ENCODE peak calls at places on chromosome 4, in seven cellular contexts. One of them, this sample, is unnamed.
A peak's percentile ranks its signal among the peaks of the same experiment; 100 is the strongest.

GRCh38 chr4:15381806-15382338 is 46.0 kb upstream of the C1QTNF7 start:
- DNase-seq in cardiac fibroblast: no peak
- DNase-seq in AG09309: no peak
- DNase-seq in NCI-H2029: no peak
- DNase-seq in AG08395: no peak
- DNase-seq in vagina: no peak
- DNase-seq in NCI-H1417: no peak
- DNase-seq in this sample: no peak

GRCh38 chr4:57342406-57342805 is 232.2 kb upstream of the IGFBP7 start:
- DNase-seq in cardiac fibroblast: peak; percentile 16
- DNase-seq in AG09309: peak; percentile 21
- DNase-seq in NCI-H2029: no peak
- DNase-seq in AG08395: no peak
- DNase-seq in vagina: no peak
- DNase-seq in NCI-H1417: no peak
- DNase-seq in this sample: no peak

GRCh38 chr4:140359571-140360427 is 13.6 kb upstream of the SCOC start:
- DNase-seq in cardiac fibroblast: peak; percentile 84
- DNase-seq in AG09309: peak; percentile 14
- DNase-seq in NCI-H2029: peak; percentile 83
- DNase-seq in AG08395: peak; percentile 62
- DNase-seq in vagina: no peak
- DNase-seq in NCI-H1417: peak; percentile 85
- DNase-seq in this sample: peak; percentile 85

GRCh38 chr4:107351196-107351595 is 315.1 kb upstream of the DKK2 start:
- DNase-seq in cardiac fibroblast: no peak
- DNase-seq in AG09309: no peak
- DNase-seq in NCI-H2029: no peak
- DNase-seq in AG08395: no peak
- DNase-seq in vagina: no peak
- DNase-seq in NCI-H1417: no peak
- DNase-seq in this sample: no peak

GRCh38 chr4:149486861-149487260 is 328.8 kb downstream of the IQCM start:
- DNase-seq in cardiac fibroblast: no peak
- DNase-seq in AG09309: no peak
- DNase-seq in NCI-H2029: no peak
- DNase-seq in AG08395: no peak
- DNase-seq in vagina: no peak
- DNase-seq in NCI-H1417: no peak
- DNase-seq in this sample: no peak

GRCh38 chr4:143346208-143346607 is 9.5 kb downstream of the GAB1 start:
- DNase-seq in cardiac fibroblast: no peak
- DNase-seq in AG09309: no peak
- DNase-seq in NCI-H2029: no peak
- DNase-seq in AG08395: no peak
- DNase-seq in vagina: no peak
- DNase-seq in NCI-H1417: no peak
- DNase-seq in this sample: no peak

GRCh38 chr4:76533314-76533713 is 98.3 kb downstream of the SHROOM3 start:
- DNase-seq in cardiac fibroblast: no peak
- DNase-seq in AG09309: no peak
- DNase-seq in NCI-H2029: no peak
- DNase-seq in AG08395: no peak
- DNase-seq in vagina: no peak
- DNase-seq in NCI-H1417: no peak
- DNase-seq in this sample: no peak

GRCh38 chr4:1771555-1772305 is 21.4 kb upstream of the FGFR3 start:
- DNase-seq in cardiac fibroblast: no peak
- DNase-seq in AG09309: no peak
- DNase-seq in NCI-H2029: no peak
- DNase-seq in AG08395: no peak
- DNase-seq in vagina: no peak
- DNase-seq in NCI-H1417: no peak
- DNase-seq in this sample: no peak

GRCh38 chr4:87422104-87423052 is at the start of gene NUDT9:
- DNase-seq in cardiac fibroblast: peak; percentile 96
- DNase-seq in AG09309: peak; percentile 80
- DNase-seq in NCI-H2029: peak; percentile 86
- DNase-seq in AG08395: peak; percentile 93
- DNase-seq in vagina: no peak
- DNase-seq in NCI-H1417: peak; percentile 98
- DNase-seq in this sample: peak; percentile 95

GRCh38 chr4:136918772-136919171 is 613.5 kb downstream of the PCDH18 start:
- DNase-seq in cardiac fibroblast: no peak
- DNase-seq in AG09309: no peak
- DNase-seq in NCI-H2029: no peak
- DNase-seq in AG08395: no peak
- DNase-seq in vagina: no peak
- DNase-seq in NCI-H1417: no peak
- DNase-seq in this sample: no peak

GRCh38 chr4:110359076-110359475 is 116.9 kb upstream of the ENPEP start:
- DNase-seq in cardiac fibroblast: no peak
- DNase-seq in AG09309: no peak
- DNase-seq in NCI-H2029: no peak
- DNase-seq in AG08395: no peak
- DNase-seq in vagina: no peak
- DNase-seq in NCI-H1417: no peak
- DNase-seq in this sample: no peak

GRCh38 chr4:52726821-52727580 is 24.2 kb downstream of the ERVMER34-1 start:
- DNase-seq in cardiac fibroblast: no peak
- DNase-seq in AG09309: no peak
- DNase-seq in NCI-H2029: no peak
- DNase-seq in AG08395: no peak
- DNase-seq in vagina: no peak
- DNase-seq in NCI-H1417: no peak
- DNase-seq in this sample: no peak

GRCh38 chr4:130722370-130722769 is 1626.4 kb downstream of the C4orf33 start:
- DNase-seq in cardiac fibroblast: no peak
- DNase-seq in AG09309: no peak
- DNase-seq in NCI-H2029: no peak
- DNase-seq in AG08395: no peak
- DNase-seq in vagina: no peak
- DNase-seq in NCI-H1417: no peak
- DNase-seq in this sample: no peak

GRCh38 chr4:155888171-155888570 is 15.3 kb upstream of the TDO2 start:
- DNase-seq in cardiac fibroblast: no peak
- DNase-seq in AG09309: no peak
- DNase-seq in NCI-H2029: no peak
- DNase-seq in AG08395: no peak
- DNase-seq in vagina: no peak
- DNase-seq in NCI-H1417: no peak
- DNase-seq in this sample: no peak

GRCh38 chr4:119543794-119544193 is 84.8 kb downstream of the PDE5A start:
- DNase-seq in cardiac fibroblast: no peak
- DNase-seq in AG09309: no peak
- DNase-seq in NCI-H2029: no peak
- DNase-seq in AG08395: no peak
- DNase-seq in vagina: no peak
- DNase-seq in NCI-H1417: no peak
- DNase-seq in this sample: no peak

GRCh38 chr4:169464080-169464479 is 148.3 kb downstream of the NEK1 start:
- DNase-seq in cardiac fibroblast: no peak
- DNase-seq in AG09309: no peak
- DNase-seq in NCI-H2029: no peak
- DNase-seq in AG08395: no peak
- DNase-seq in vagina: no peak
- DNase-seq in NCI-H1417: no peak
- DNase-seq in this sample: no peak

GRCh38 chr4:11488657-11489448 is 60.2 kb upstream of the HS3ST1 start:
- DNase-seq in cardiac fibroblast: no peak
- DNase-seq in AG09309: no peak
- DNase-seq in NCI-H2029: no peak
- DNase-seq in AG08395: no peak
- DNase-seq in vagina: no peak
- DNase-seq in NCI-H1417: no peak
- DNase-seq in this sample: no peak

GRCh38 chr4:88779431-88779830 is 81.8 kb upstream of the NAP1L5 start:
- DNase-seq in cardiac fibroblast: peak; percentile 47
- DNase-seq in AG09309: no peak
- DNase-seq in NCI-H2029: no peak
- DNase-seq in AG08395: no peak
- DNase-seq in vagina: no peak
- DNase-seq in NCI-H1417: no peak
- DNase-seq in this sample: no peak

GRCh38 chr4:40059362-40059761 is 2.7 kb downstream of the N4BP2 start:
- DNase-seq in cardiac fibroblast: no peak
- DNase-seq in AG09309: no peak
- DNase-seq in NCI-H2029: no peak
- DNase-seq in AG08395: no peak
- DNase-seq in vagina: no peak
- DNase-seq in NCI-H1417: no peak
- DNase-seq in this sample: no peak

GRCh38 chr4:158771776-158772175 is 3.0 kb downstream of the FNIP2 start:
- DNase-seq in cardiac fibroblast: no peak
- DNase-seq in AG09309: no peak
- DNase-seq in NCI-H2029: no peak
- DNase-seq in AG08395: no peak
- DNase-seq in vagina: no peak
- DNase-seq in NCI-H1417: no peak
- DNase-seq in this sample: no peak

GRCh38 chr4:74715731-74716435 is 78.4 kb downstream of the BTC start:
- DNase-seq in cardiac fibroblast: no peak
- DNase-seq in AG09309: no peak
- DNase-seq in NCI-H2029: no peak
- DNase-seq in AG08395: no peak
- DNase-seq in vagina: no peak
- DNase-seq in NCI-H1417: peak; percentile 60
- DNase-seq in this sample: no peak

GRCh38 chr4:109876634-109877265 is 28.8 kb downstream of the LRIT3 start:
- DNase-seq in cardiac fibroblast: no peak
- DNase-seq in AG09309: no peak
- DNase-seq in NCI-H2029: no peak
- DNase-seq in AG08395: no peak
- DNase-seq in vagina: no peak
- DNase-seq in NCI-H1417: no peak
- DNase-seq in this sample: no peak

GRCh38 chr4:113683143-113683542 is 78.4 kb downstream of the CAMK2D start:
- DNase-seq in cardiac fibroblast: no peak
- DNase-seq in AG09309: no peak
- DNase-seq in NCI-H2029: peak; percentile 68
- DNase-seq in AG08395: no peak
- DNase-seq in vagina: no peak
- DNase-seq in NCI-H1417: peak; percentile 45
- DNase-seq in this sample: no peak

GRCh38 chr4:164177186-164177585 is 576.7 kb upstream of the SMIM31 start:
- DNase-seq in cardiac fibroblast: no peak
- DNase-seq in AG09309: no peak
- DNase-seq in NCI-H2029: no peak
- DNase-seq in AG08395: no peak
- DNase-seq in vagina: no peak
- DNase-seq in NCI-H1417: no peak
- DNase-seq in this sample: no peak

GRCh38 chr4:106245176-106245575 is 70.8 kb downstream of the TBCK start:
- DNase-seq in cardiac fibroblast: no peak
- DNase-seq in AG09309: no peak
- DNase-seq in NCI-H2029: no peak
- DNase-seq in AG08395: no peak
- DNase-seq in vagina: no peak
- DNase-seq in NCI-H1417: no peak
- DNase-seq in this sample: no peak

GRCh38 chr4:3563403-3563802 is 31.2 kb upstream of the LRPAP1 start:
- DNase-seq in cardiac fibroblast: no peak
- DNase-seq in AG09309: no peak
- DNase-seq in NCI-H2029: no peak
- DNase-seq in AG08395: no peak
- DNase-seq in vagina: no peak
- DNase-seq in NCI-H1417: no peak
- DNase-seq in this sample: no peak

GRCh38 chr4:58760737-58761136 is 1650.6 kb upstream of the IGFBP7 start:
- DNase-seq in cardiac fibroblast: no peak
- DNase-seq in AG09309: no peak
- DNase-seq in NCI-H2029: no peak
- DNase-seq in AG08395: no peak
- DNase-seq in vagina: no peak
- DNase-seq in NCI-H1417: no peak
- DNase-seq in this sample: no peak

GRCh38 chr4:52014903-52015302 is 5.3 kb downstream of the LRRC66 start:
- DNase-seq in cardiac fibroblast: no peak
- DNase-seq in AG09309: no peak
- DNase-seq in NCI-H2029: no peak
- DNase-seq in AG08395: no peak
- DNase-seq in vagina: no peak
- DNase-seq in NCI-H1417: no peak
- DNase-seq in this sample: no peak

GRCh38 chr4:41832961-41833360 is 84.4 kb upstream of the PHOX2B start:
- DNase-seq in cardiac fibroblast: peak; percentile 3
- DNase-seq in AG09309: no peak
- DNase-seq in NCI-H2029: no peak
- DNase-seq in AG08395: no peak
- DNase-seq in vagina: no peak
- DNase-seq in NCI-H1417: peak; percentile 11
- DNase-seq in this sample: no peak

GRCh38 chr4:112813790-112814189 is 176.8 kb downstream of the LARP7 start:
- DNase-seq in cardiac fibroblast: peak; percentile 24
- DNase-seq in AG09309: peak; percentile 23
- DNase-seq in NCI-H2029: no peak
- DNase-seq in AG08395: peak; percentile 19
- DNase-seq in vagina: no peak
- DNase-seq in NCI-H1417: no peak
- DNase-seq in this sample: no peak

GRCh38 chr4:122798101-122798500 is 28.5 kb upstream of the FGF2 start:
- DNase-seq in cardiac fibroblast: peak; percentile 96
- DNase-seq in AG09309: peak; percentile 96
- DNase-seq in NCI-H2029: no peak
- DNase-seq in AG08395: peak; percentile 91
- DNase-seq in vagina: no peak
- DNase-seq in NCI-H1417: peak; percentile 18
- DNase-seq in this sample: peak; percentile 74

GRCh38 chr4:45662996-45663395 is 460.9 kb downstream of the GABRG1 start:
- DNase-seq in cardiac fibroblast: peak; percentile 76
- DNase-seq in AG09309: no peak
- DNase-seq in NCI-H2029: peak; percentile 5
- DNase-seq in AG08395: no peak
- DNase-seq in vagina: no peak
- DNase-seq in NCI-H1417: no peak
- DNase-seq in this sample: no peak

GRCh38 chr4:25223770-25224375 is 10.0 kb upstream of the PI4K2B start:
- DNase-seq in cardiac fibroblast: peak; percentile 32
- DNase-seq in AG09309: no peak
- DNase-seq in NCI-H2029: no peak
- DNase-seq in AG08395: no peak
- DNase-seq in vagina: no peak
- DNase-seq in NCI-H1417: peak; percentile 72
- DNase-seq in this sample: peak; percentile 46

GRCh38 chr4:151331276-151332042 is 6.1 kb upstream of the SH3D19 start:
- DNase-seq in cardiac fibroblast: no peak
- DNase-seq in AG09309: no peak
- DNase-seq in NCI-H2029: no peak
- DNase-seq in AG08395: no peak
- DNase-seq in vagina: no peak
- DNase-seq in NCI-H1417: no peak
- DNase-seq in this sample: no peak

This sample was measured in H9.